ENCODE peak calls at places on chromosomes 4 and X, in five cellular contexts. One of them, this sample, is unnamed.

GRCh38 chr4:185039508-185040273 is 21.4 kb downstream of the HELT start:
- DNase-seq in tibial artery: no peak
- DNase-seq in activated CD4-positive, alpha-beta T cell treated with anti-CD3 and anti-CD28 coated beads for 4 hours: peak
- DNase-seq in retina: peak
- DNase-seq in amygdala: no peak
- DNase-seq in this sample: no peak

GRCh38 chrX:123217077-123217476 is 33.0 kb downstream of the GRIA3 start:
- DNase-seq in tibial artery: peak
- DNase-seq in activated CD4-positive, alpha-beta T cell treated with anti-CD3 and anti-CD28 coated beads for 4 hours: no peak
- DNase-seq in retina: no peak
- DNase-seq in amygdala: no peak
- DNase-seq in this sample: no peak

GRCh38 chr4:53924333-53925049 is 139.9 kb downstream of the CHIC2 start:
- DNase-seq in tibial artery: no peak
- DNase-seq in activated CD4-positive, alpha-beta T cell treated with anti-CD3 and anti-CD28 coated beads for 4 hours: no peak
- DNase-seq in retina: no peak
- DNase-seq in amygdala: no peak
- DNase-seq in this sample: no peak

GRCh38 chr4:1207603-1208265 is 35.4 kb upstream of the SPON2 start:
- DNase-seq in tibial artery: peak
- DNase-seq in activated CD4-positive, alpha-beta T cell treated with anti-CD3 and anti-CD28 coated beads for 4 hours: no peak
- DNase-seq in retina: peak
- DNase-seq in amygdala: peak
- DNase-seq in this sample: no peak

GRCh38 chrX:2502668-2503519 is 2.1 kb upstream of the DHRSX start:
- DNase-seq in tibial artery: no peak
- DNase-seq in activated CD4-positive, alpha-beta T cell treated with anti-CD3 and anti-CD28 coated beads for 4 hours: no peak
- DNase-seq in retina: no peak
- DNase-seq in amygdala: no peak
- DNase-seq in this sample: no peak

GRCh38 chr4:103753868-103754653 is 34.3 kb upstream of the TACR3 start:
- DNase-seq in tibial artery: no peak
- DNase-seq in activated CD4-positive, alpha-beta T cell treated with anti-CD3 and anti-CD28 coated beads for 4 hours: no peak
- DNase-seq in retina: no peak
- DNase-seq in amygdala: no peak
- DNase-seq in this sample: no peak

GRCh38 chr4:139576219-139576618 is 20.2 kb upstream of the SETD7 start:
- DNase-seq in tibial artery: no peak
- DNase-seq in activated CD4-positive, alpha-beta T cell treated with anti-CD3 and anti-CD28 coated beads for 4 hours: no peak
- DNase-seq in retina: no peak
- DNase-seq in amygdala: peak
- DNase-seq in this sample: peak

GRCh38 chrX:12080265-12080664 is 58.0 kb upstream of the FRMPD4 start:
- DNase-seq in tibial artery: no peak
- DNase-seq in activated CD4-positive, alpha-beta T cell treated with anti-CD3 and anti-CD28 coated beads for 4 hours: no peak
- DNase-seq in retina: peak
- DNase-seq in amygdala: no peak
- DNase-seq in this sample: no peak

GRCh38 chrX:119190251-119190651 is 45.8 kb upstream of the PGRMC1 start:
- DNase-seq in tibial artery: no peak
- DNase-seq in activated CD4-positive, alpha-beta T cell treated with anti-CD3 and anti-CD28 coated beads for 4 hours: no peak
- DNase-seq in retina: no peak
- DNase-seq in amygdala: no peak
- DNase-seq in this sample: no peak

GRCh38 chrX:103734125-103734760 is 23.5 kb downstream of the TMEM31 start:
- DNase-seq in tibial artery: no peak
- DNase-seq in activated CD4-positive, alpha-beta T cell treated with anti-CD3 and anti-CD28 coated beads for 4 hours: no peak
- DNase-seq in retina: no peak
- DNase-seq in amygdala: no peak
- DNase-seq in this sample: peak

GRCh38 chrX:118968031-118968430 is 6.4 kb upstream of the LONRF3 start:
- DNase-seq in tibial artery: no peak
- DNase-seq in activated CD4-positive, alpha-beta T cell treated with anti-CD3 and anti-CD28 coated beads for 4 hours: no peak
- DNase-seq in retina: no peak
- DNase-seq in amygdala: no peak
- DNase-seq in this sample: no peak

GRCh38 chr4:89640620-89641366 is 196.2 kb downstream of the SNCA start:
- DNase-seq in tibial artery: no peak
- DNase-seq in activated CD4-positive, alpha-beta T cell treated with anti-CD3 and anti-CD28 coated beads for 4 hours: no peak
- DNase-seq in retina: peak
- DNase-seq in amygdala: no peak
- DNase-seq in this sample: no peak

GRCh38 chr4:2337896-2338295 is 76.0 kb upstream of the MXD4 start:
- DNase-seq in tibial artery: no peak
- DNase-seq in activated CD4-positive, alpha-beta T cell treated with anti-CD3 and anti-CD28 coated beads for 4 hours: no peak
- DNase-seq in retina: no peak
- DNase-seq in amygdala: no peak
- DNase-seq in this sample: no peak

GRCh38 chr4:105895324-105895608 is at the start of gene NPNT:
- DNase-seq in tibial artery: no peak
- DNase-seq in activated CD4-positive, alpha-beta T cell treated with anti-CD3 and anti-CD28 coated beads for 4 hours: no peak
- DNase-seq in retina: no peak
- DNase-seq in amygdala: no peak
- DNase-seq in this sample: no peak

GRCh38 chrX:54825716-54826428 is 18.3 kb downstream of the MAGED2 start:
- DNase-seq in tibial artery: no peak
- DNase-seq in activated CD4-positive, alpha-beta T cell treated with anti-CD3 and anti-CD28 coated beads for 4 hours: peak
- DNase-seq in retina: no peak
- DNase-seq in amygdala: no peak
- DNase-seq in this sample: no peak

GRCh38 chrX:144219035-144219434 is 335.2 kb downstream of the UBE2NL start:
- DNase-seq in tibial artery: no peak
- DNase-seq in activated CD4-positive, alpha-beta T cell treated with anti-CD3 and anti-CD28 coated beads for 4 hours: no peak
- DNase-seq in retina: no peak
- DNase-seq in amygdala: no peak
- DNase-seq in this sample: no peak

GRCh38 chr4:119231517-119231916 is 19.0 kb downstream of the USP53 start:
- DNase-seq in tibial artery: no peak
- DNase-seq in activated CD4-positive, alpha-beta T cell treated with anti-CD3 and anti-CD28 coated beads for 4 hours: no peak
- DNase-seq in retina: no peak
- DNase-seq in amygdala: no peak
- DNase-seq in this sample: no peak

GRCh38 chr4:124483043-124483906 is 229.3 kb downstream of the ANKRD50 start:
- DNase-seq in tibial artery: no peak
- DNase-seq in activated CD4-positive, alpha-beta T cell treated with anti-CD3 and anti-CD28 coated beads for 4 hours: no peak
- DNase-seq in retina: peak
- DNase-seq in amygdala: no peak
- DNase-seq in this sample: no peak

GRCh38 chr4:97013309-97014106 is 1129.8 kb downstream of the STPG2 start:
- DNase-seq in tibial artery: no peak
- DNase-seq in activated CD4-positive, alpha-beta T cell treated with anti-CD3 and anti-CD28 coated beads for 4 hours: no peak
- DNase-seq in retina: no peak
- DNase-seq in amygdala: no peak
- DNase-seq in this sample: no peak

GRCh38 chr4:92304636-92305035 is 870 bp downstream of the GRID2 start:
- DNase-seq in tibial artery: no peak
- DNase-seq in activated CD4-positive, alpha-beta T cell treated with anti-CD3 and anti-CD28 coated beads for 4 hours: no peak
- DNase-seq in retina: peak
- DNase-seq in amygdala: no peak
- DNase-seq in this sample: peak

GRCh38 chr4:1795304-1796195 is 2.5 kb downstream of the FGFR3 start:
- DNase-seq in tibial artery: no peak
- DNase-seq in activated CD4-positive, alpha-beta T cell treated with anti-CD3 and anti-CD28 coated beads for 4 hours: no peak
- DNase-seq in retina: no peak
- DNase-seq in amygdala: no peak
- DNase-seq in this sample: no peak

GRCh38 chrX:39377171-39377570 is 575.9 kb downstream of the MID1IP1 start:
- DNase-seq in tibial artery: no peak
- DNase-seq in activated CD4-positive, alpha-beta T cell treated with anti-CD3 and anti-CD28 coated beads for 4 hours: no peak
- DNase-seq in retina: peak
- DNase-seq in amygdala: no peak
- DNase-seq in this sample: no peak

GRCh38 chr4:79851625-79852304 is 221.3 kb downstream of the ANTXR2 start:
- DNase-seq in tibial artery: no peak
- DNase-seq in activated CD4-positive, alpha-beta T cell treated with anti-CD3 and anti-CD28 coated beads for 4 hours: no peak
- DNase-seq in retina: no peak
- DNase-seq in amygdala: no peak
- DNase-seq in this sample: no peak

GRCh38 chrX:68183612-68184214 is 249.6 kb downstream of the OPHN1 start:
- DNase-seq in tibial artery: no peak
- DNase-seq in activated CD4-positive, alpha-beta T cell treated with anti-CD3 and anti-CD28 coated beads for 4 hours: no peak
- DNase-seq in retina: no peak
- DNase-seq in amygdala: no peak
- DNase-seq in this sample: no peak